ENCODE peak calls at places on chromosomes 16 and 17, in ten cellular contexts. Z is activated gamma-delta T cell treated with anti-CD3 and anti-CD28 coated beads, Interleukin-2, amount 50 U/mL, for 16 hours; U is GM18507; C is AG10803; O is activated naive CD8-positive, alpha-beta T cell treated with anti-CD3 and anti-CD28 coated beads, Interleukin-2, amount 50 U/mL, for 24 hours; S is bronchial epithelial cell; G is NCI-H1105 treated with DMSO at 0.1 percent for 48 hours; N is epithelial cell of esophagus; P is ACHN; I is astrocyte of the spinal cord. E is an unnamed sample.

GRCh38 chr17:31654936-31655335 is 204.1 kb downstream of the COPRS start:
- DNase-seq in S (peak; percentile 86), U (peak; percentile 18), P (no peak), N (peak; percentile 97), Z (no peak), C (no peak), O (peak; percentile 14), G (no peak), I (no peak), E (peak; percentile 82)

GRCh38 chr17:5607946-5608345 is 23.6 kb upstream of the NLRP1 start:
- DNase-seq in Z (no peak), C (no peak), I (no peak), U (no peak), S (no peak), P (no peak), O (no peak), G (no peak), N (no peak), E (no peak)

GRCh38 chr17:17868637-17869522 is 32.1 kb upstream of the SREBF1 start:
- DNase-seq in P (no peak), G (no peak), C (peak; percentile 23), U (no peak), N (no peak), S (no peak), O (no peak), Z (no peak), I (peak; percentile 15), E (no peak)

GRCh38 chr17:627051-627450 is 87.6 kb downstream of the VPS53 start:
- DNase-seq in S (no peak), P (no peak), U (no peak), I (no peak), N (no peak), Z (no peak), G (no peak), O (no peak), C (no peak), E (no peak)

GRCh38 chr17:49223517-49224197 is 6.9 kb downstream of the PHOSPHO1 start:
- DNase-seq in G (peak; percentile 42), I (no peak), N (peak; percentile 18), U (no peak), Z (peak; percentile 52), S (no peak), P (peak; percentile 51), O (peak; percentile 84), C (no peak), E (peak; percentile 60)

GRCh38 chr17:36592316-36592710 is 634 bp downstream of the DHRS11 start:
- DNase-seq in O (peak; percentile 25), N (peak; percentile 35), I (no peak), U (no peak), C (no peak), G (peak; percentile 8), S (no peak), Z (no peak), P (peak; percentile 48), E (peak; percentile 22)

GRCh38 chr17:16036261-16036660 is 36.6 kb downstream of the TTC19 start:
- DNase-seq in Z (no peak), O (no peak), U (no peak), S (no peak), I (no peak), P (no peak), C (no peak), G (no peak), N (no peak), E (no peak)

GRCh38 chr17:42565523-42566214 is 1.2 kb upstream of the MLX start:
- DNase-seq in S (no peak), U (no peak), O (no peak), P (no peak), I (no peak), C (no peak), N (no peak), G (no peak), Z (no peak), E (no peak)

GRCh38 chr17:36840796-36841195 is 96.5 kb upstream of the LHX1 start:
- DNase-seq in S (no peak), C (no peak), G (no peak), Z (no peak), I (no peak), N (no peak), U (no peak), O (no peak), P (no peak), E (no peak)

GRCh38 chr17:61251939-61252865 is 147.4 kb upstream of the TBX2 start:
- DNase-seq in G (no peak), I (peak; percentile 99), C (peak; percentile 97), P (no peak), O (peak; percentile 11), S (no peak), N (no peak), U (no peak), Z (no peak), E (no peak)

GRCh38 chr16:58419241-58420012 is 27.2 kb downstream of the GINS3 start:
- DNase-seq in P (no peak), S (no peak), Z (no peak), I (no peak), C (no peak), O (no peak), G (no peak), N (no peak), U (no peak), E (no peak)

GRCh38 chr17:68514809-68515208 is 2.6 kb downstream of the PRKAR1A start:
- DNase-seq in C (peak; percentile 67), N (peak; percentile 64), U (no peak), Z (no peak), S (peak; percentile 86), G (no peak), I (peak; percentile 62), O (no peak), P (no peak), E (peak; percentile 54)

GRCh38 chr17:49694847-49695697 is 12.7 kb downstream of the SLC35B1 start:
- DNase-seq in N (peak; percentile 37), C (peak; percentile 16), Z (peak; percentile 62), S (no peak), I (peak; percentile 27), P (peak; percentile 43), O (peak; percentile 85), G (peak; percentile 34), U (no peak), E (peak; percentile 66)

GRCh38 chr17:39684369-39685043 is 3.4 kb downstream of the PGAP3 start:
- DNase-seq in P (no peak), I (no peak), U (no peak), Z (no peak), O (no peak), C (no peak), S (no peak), G (no peak), N (no peak), E (no peak)

GRCh38 chr16:10992797-10993196 is 48.4 kb downstream of the CLEC16A start:
- DNase-seq in C (peak; percentile 61), S (peak; percentile 83), N (peak; percentile 91), O (peak; percentile 65), G (no peak), I (peak; percentile 84), P (peak; percentile 81), U (no peak), Z (no peak), E (peak; percentile 80)

GRCh38 chr17:18992454-18993130 is 12.0 kb downstream of the FAM83G start:
- DNase-seq in U (peak; percentile 26), C (no peak), G (no peak), Z (peak; percentile 43), S (no peak), N (no peak), P (no peak), I (no peak), O (no peak), E (no peak)

GRCh38 chr17:62825182-62825581 is 17.1 kb upstream of the MARCHF10 start:
- DNase-seq in Z (no peak), N (no peak), G (no peak), O (no peak), I (no peak), P (peak; percentile 9), U (no peak), C (no peak), S (no peak), E (no peak)

GRCh38 chr17:6352016-6352415 is 82.9 kb downstream of the AIPL1 start:
- DNase-seq in I (no peak), N (no peak), O (no peak), U (no peak), S (no peak), Z (no peak), P (no peak), G (no peak), C (no peak), E (no peak)

GRCh38 chr16:49563666-49564065 is 190.1 kb downstream of the C16orf78 start:
- DNase-seq in O (no peak), C (peak; percentile 10), G (no peak), N (no peak), P (no peak), I (peak; percentile 32), S (no peak), Z (no peak), U (no peak), E (no peak)

GRCh38 chr17:41544497-41544896 is 16.4 kb upstream of the KRT19 start:
- DNase-seq in S (no peak), I (no peak), C (no peak), U (no peak), Z (no peak), G (peak; percentile 43), P (peak; percentile 41), N (no peak), O (no peak), E (no peak)

GRCh38 chr17:50562266-50563094 is 2.0 kb downstream of the CACNA1G start:
- DNase-seq in O (peak; percentile 21), I (no peak), P (no peak), Z (no peak), S (no peak), G (no peak), C (no peak), N (no peak), U (no peak), E (no peak)

GRCh38 chr17:75854881-75855309 is 240 bp downstream of the WBP2 start:
- DNase-seq in S (no peak), C (no peak), Z (no peak), I (peak; percentile 9), N (no peak), P (no peak), G (no peak), U (no peak), O (no peak), E (no peak)

GRCh38 chr16:73430138-73430537 is 382.2 kb upstream of the ZFHX3 start:
- DNase-seq in P (no peak), U (no peak), I (no peak), C (no peak), O (no peak), Z (no peak), G (no peak), N (no peak), S (no peak), E (no peak)

GRCh38 chr16:25614836-25615235 is 76.9 kb upstream of the HS3ST4 start:
- DNase-seq in U (no peak), C (no peak), O (no peak), I (no peak), Z (no peak), P (no peak), N (no peak), S (no peak), G (no peak), E (no peak)

GRCh38 chr17:37024181-37024637 is 75.5 kb downstream of the AATF start:
- DNase-seq in I (no peak), C (no peak), P (no peak), N (no peak), U (no peak), O (no peak), G (no peak), S (no peak), Z (no peak), E (no peak)

GRCh38 chr16:69157189-69157588 is 24.7 kb downstream of the UTP4 start:
- DNase-seq in G (no peak), O (no peak), U (no peak), N (no peak), Z (no peak), P (no peak), I (no peak), C (no peak), S (no peak), E (no peak)

GRCh38 chr17:57420674-57421392 is 164.5 kb downstream of the MSI2 start:
- DNase-seq in U (no peak), N (no peak), S (no peak), O (no peak), C (peak; percentile 54), G (peak; percentile 97), I (no peak), Z (no peak), P (no peak), E (no peak)

GRCh38 chr16:85220125-85220839 is 108.0 kb upstream of the CIBAR2 start:
- DNase-seq in I (peak; percentile 92), U (no peak), C (peak; percentile 90), G (peak; percentile 95), Z (no peak), O (no peak), N (peak; percentile 67), P (no peak), S (peak; percentile 70), E (peak; percentile 62)